ENCODE peak calls at places on chromosomes 13 and 19, in seven cellular contexts. Z is stomach, Q is breast epithelium, O is prostate gland, N is K562, G is HCT116, T is suprapubic skin. E is an unnamed sample.

GRCh38 chr13:107649071-107649470 is 566.3 kb downstream of the LIG4 start:
- DNase-seq in T (no peak), Q (no peak), N (no peak), Z (no peak), G (no peak), O (no peak), E (no peak)

GRCh38 chr19:33407716-33408115 is 34.2 kb downstream of the CEBPG start:
- DNase-seq in N (no peak), G (no peak), Q (no peak), O (no peak), Z (no peak), T (no peak), E (no peak)

GRCh38 chr19:52464798-52465470 is 11.6 kb downstream of the ZNF578 start:
- DNase-seq in G (peak), Z (no peak), O (no peak), N (peak), Q (no peak), T (no peak), E (no peak)

GRCh38 chr19:33290956-33291622 is 11.2 kb downstream of the CEBPA start:
- DNase-seq in G (no peak), N (no peak), Q (no peak), T (no peak), Z (no peak), O (no peak), E (peak)

GRCh38 chr13:113884821-113885220 is 20.9 kb upstream of the GAS6 start:
- DNase-seq in Q (no peak), N (no peak), G (no peak), Z (no peak), O (no peak), T (no peak), E (no peak)

GRCh38 chr13:30364133-30364532 is 56.8 kb upstream of the KATNAL1 start:
- DNase-seq in G (no peak), T (no peak), Z (no peak), Q (no peak), N (no peak), O (no peak), E (no peak)

GRCh38 chr13:27523345-27524073 is 73.1 kb upstream of the MTIF3 start:
- DNase-seq in N (no peak), G (no peak), Q (no peak), O (no peak), T (no peak), Z (no peak), E (no peak)

GRCh38 chr19:32744555-32745325 is 25.2 kb downstream of the TDRD12 start:
- DNase-seq in Q (no peak), T (no peak), Z (no peak), G (no peak), N (no peak), O (no peak), E (no peak)

GRCh38 chr19:48645652-48646191 is at the start of gene CA11:
- DNase-seq in O (no peak), Z (no peak), Q (no peak), G (no peak), T (no peak), N (no peak), E (no peak)

GRCh38 chr13:28528848-28529247 is 33.9 kb upstream of the FLT1 start:
- DNase-seq in T (no peak), N (no peak), G (no peak), Q (no peak), Z (no peak), O (no peak), E (no peak)

GRCh38 chr13:51785592-51786424 is 18.2 kb downstream of the DHRS12 start:
- DNase-seq in T (peak), G (no peak), N (peak), Q (no peak), O (no peak), Z (peak), E (peak)

GRCh38 chr13:102395174-102395573 is 6.7 kb downstream of the FGF14 start:
- DNase-seq in Z (no peak), T (no peak), O (no peak), G (no peak), Q (no peak), N (no peak), E (no peak)

GRCh38 chr13:77919351-77920294 is 992 bp upstream of the EDNRB start:
- DNase-seq in O (peak), G (no peak), N (no peak), Z (no peak), Q (peak), T (peak), E (peak)

GRCh38 chr19:51282335-51282734 is 29.1 kb upstream of the IGLON5 start:
- DNase-seq in Z (no peak), Q (no peak), T (no peak), N (no peak), G (no peak), O (no peak), E (no peak)

GRCh38 chr13:71240906-71241305 is 626.1 kb downstream of the DACH1 start:
- DNase-seq in Z (no peak), O (no peak), T (no peak), N (no peak), G (no peak), Q (no peak), E (no peak)

GRCh38 chr13:100517135-100517534 is 71.5 kb downstream of the GGACT start:
- DNase-seq in G (no peak), O (no peak), T (no peak), Z (peak), Q (no peak), N (no peak), E (no peak)

GRCh38 chr13:30234763-30235162 is 72.6 kb downstream of the KATNAL1 start:
- DNase-seq in N (no peak), T (no peak), O (no peak), Z (no peak), Q (no peak), G (no peak), E (no peak)

GRCh38 chr19:17448190-17448967 is at the start of gene TMEM221:
- DNase-seq in N (peak), T (no peak), Z (peak), O (no peak), Q (no peak), G (no peak), E (peak)

GRCh38 chr19:48558018-48558684 is 6.2 kb downstream of the SULT2B1 start:
- DNase-seq in N (peak), Z (peak), G (peak), Q (no peak), O (peak), T (no peak), E (no peak)

GRCh38 chr19:11735375-11735774 is 3.4 kb downstream of the ZNF823 start:
- DNase-seq in T (no peak), N (no peak), O (no peak), Z (no peak), G (no peak), Q (no peak), E (no peak)
- TF ChIP-seq CTCF in T (no peak), N (no peak), O (no peak), Z (no peak), G (no peak), Q (no peak), E (no peak)

GRCh38 chr13:20501548-20501947 is 24.1 kb downstream of the CRYL1 start:
- DNase-seq in T (no peak), Q (no peak), N (no peak), O (no peak), Z (no peak), G (no peak), E (no peak)

GRCh38 chr13:20506676-20507075 is 19.0 kb downstream of the CRYL1 start:
- DNase-seq in Q (no peak), O (no peak), Z (no peak), N (no peak), T (no peak), G (no peak), E (no peak)

GRCh38 chr13:20501139-20501538 is 24.5 kb downstream of the CRYL1 start:
- DNase-seq in Q (no peak), O (no peak), N (no peak), T (no peak), G (no peak), Z (no peak), E (no peak)

GRCh38 chr13:20505405-20506366 is 20.0 kb downstream of the CRYL1 start:
- DNase-seq in O (no peak), N (no peak), G (no peak), Z (no peak), T (no peak), Q (no peak), E (no peak)

DNA sequence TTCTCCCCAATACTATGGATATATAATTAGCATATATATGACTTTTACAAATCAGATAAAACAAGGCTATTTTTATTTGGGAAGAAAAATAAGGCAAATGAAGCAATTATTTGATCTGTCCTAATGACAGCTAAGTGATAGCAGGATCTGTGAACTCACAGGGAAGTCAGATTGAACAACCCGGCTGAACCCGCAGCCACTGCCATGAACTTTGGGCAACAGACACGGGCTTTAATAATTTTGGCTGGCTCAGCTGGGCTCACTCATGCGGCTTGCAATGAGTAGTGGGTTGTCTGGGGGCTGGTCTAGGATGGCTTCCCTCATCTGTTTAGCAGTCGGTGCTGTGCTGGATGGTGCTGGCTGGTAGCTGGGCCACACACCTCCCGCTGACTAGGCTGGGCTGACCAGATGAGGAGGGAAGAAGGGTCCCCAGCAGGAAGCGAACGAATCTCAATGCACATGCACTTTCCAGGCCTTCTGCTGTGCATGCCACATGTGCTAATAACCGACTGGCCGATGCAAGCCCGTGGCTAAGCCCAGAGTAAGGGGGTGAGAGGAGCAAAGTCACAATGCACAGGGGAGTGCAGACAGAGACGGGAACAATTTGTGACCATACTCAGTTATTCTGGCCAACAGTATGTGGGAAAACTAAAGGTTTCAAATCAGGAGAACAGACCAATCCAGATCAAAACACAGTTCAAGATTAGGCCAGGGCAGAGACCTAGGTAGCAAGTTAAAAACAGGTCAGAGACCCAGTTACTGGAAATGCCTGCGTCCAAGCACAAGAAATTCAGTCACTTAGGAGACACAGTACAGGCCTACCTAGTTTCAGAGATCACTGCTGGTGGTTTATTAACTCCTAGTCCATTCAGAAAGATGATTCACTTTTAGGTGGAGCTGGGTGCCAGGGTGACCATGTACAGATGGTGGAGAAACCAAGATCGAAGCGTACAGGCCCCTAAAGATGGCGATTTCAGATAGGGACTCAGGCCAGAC is 22.3 kb downstream of the CRYL1 start:
- DNase-seq in O (no peak), N (no peak), T (no peak), G (no peak), Z (no peak), Q (no peak), E (no peak)
- TF ChIP-seq POLR2AphosphoS5 in O (no peak), N (no peak), T (no peak), G (no peak), Z (no peak), Q (no peak), E (no peak)

GRCh38 chr19:35041548-35042055 is at the start of gene HPN:
- DNase-seq in O (peak), T (no peak), Z (peak), G (no peak), Q (peak), N (no peak), E (peak)
- TF ChIP-seq POLR2A in O (no peak), T (no peak), Z (no peak), G (no peak), Q (no peak), N (no peak), E (no peak)

GRCh38 chr19:28504727-28505126 is 708.2 kb downstream of the UQCRFS1 start:
- DNase-seq in Q (no peak), Z (no peak), O (no peak), N (no peak), T (no peak), G (no peak), E (no peak)

GRCh38 chr19:28505134-28505533 is 707.8 kb downstream of the UQCRFS1 start:
- DNase-seq in G (no peak), T (no peak), Z (no peak), N (no peak), O (no peak), Q (no peak), E (no peak)

GRCh38 chr19:28502879-28503734 is 709.8 kb downstream of the UQCRFS1 start:
- DNase-seq in Z (no peak), T (no peak), Q (no peak), O (no peak), N (no peak), G (no peak), E (no peak)

GRCh38 chr19:28505933-28506332 is 707.0 kb downstream of the UQCRFS1 start:
- DNase-seq in Q (no peak), O (no peak), N (no peak), Z (no peak), T (no peak), G (no peak), E (no peak)

DNA sequence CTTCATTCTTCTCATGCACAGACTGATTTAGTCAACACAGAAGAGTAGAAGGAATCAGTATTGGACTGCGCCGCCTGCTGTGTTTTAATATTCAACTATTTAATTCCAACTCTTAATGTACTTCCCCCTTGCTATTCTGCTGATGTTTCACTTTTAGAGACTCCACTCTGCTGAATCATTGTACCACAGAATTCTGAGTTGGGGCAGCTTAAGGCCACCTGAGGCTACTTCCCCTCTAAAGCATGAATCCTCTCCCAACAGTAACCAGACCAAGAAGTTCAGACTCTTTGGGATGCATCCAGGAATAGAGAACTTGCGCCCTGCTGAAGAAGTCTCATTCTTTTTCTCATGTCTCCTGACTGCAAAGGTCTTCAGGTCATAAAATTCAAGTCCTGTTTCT is 708.8 kb downstream of the UQCRFS1 start:
- DNase-seq in Q (no peak), G (no peak), Z (no peak), T (no peak), O (no peak), N (no peak), E (no peak)
- TF ChIP-seq CTCF in Q (no peak), G (no peak), Z (no peak), T (no peak), O (no peak), N (no peak), E (no peak)

DNA sequence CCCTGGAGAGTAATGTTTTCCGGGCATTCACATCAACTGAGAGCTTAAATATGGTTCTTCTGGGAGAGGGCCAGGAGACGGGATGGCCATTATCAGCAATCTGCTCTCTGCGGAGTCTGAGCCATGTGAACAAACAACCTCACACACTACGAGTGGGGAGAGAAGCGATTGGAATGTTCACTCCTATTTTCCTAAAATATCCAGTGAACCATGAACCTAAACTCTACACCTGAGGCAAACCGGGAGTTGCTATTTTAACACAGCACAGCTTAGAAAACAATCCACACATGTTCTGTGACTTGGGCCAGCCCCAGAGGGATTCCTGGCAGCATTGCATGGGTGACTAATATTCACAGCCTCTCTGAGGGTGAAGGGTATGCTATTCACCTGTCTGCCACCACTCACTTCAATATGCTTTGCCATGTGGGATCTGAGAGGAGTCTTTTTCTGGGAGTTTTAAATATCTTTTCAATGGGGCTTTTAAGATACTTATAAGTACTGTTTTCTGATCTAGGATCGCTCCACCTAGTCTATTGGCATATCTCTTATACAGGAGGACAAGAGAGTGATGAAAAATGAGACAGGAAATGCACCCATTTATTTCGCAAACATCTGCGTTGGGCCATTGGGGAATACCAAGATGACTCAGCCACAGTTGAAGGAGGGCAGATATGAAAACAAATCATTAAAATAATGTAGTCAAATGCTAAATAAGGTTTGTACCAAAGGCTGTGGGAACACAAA is 72.6 kb upstream of the SERP2 start:
- DNase-seq in Z (peak), N (no peak), T (no peak), Q (peak), G (peak), O (peak), E (peak)
- TF ChIP-seq POLR2AphosphoS5 in Z (peak), N (no peak), T (no peak), Q (peak), G (peak), O (peak), E (peak)

DNA sequence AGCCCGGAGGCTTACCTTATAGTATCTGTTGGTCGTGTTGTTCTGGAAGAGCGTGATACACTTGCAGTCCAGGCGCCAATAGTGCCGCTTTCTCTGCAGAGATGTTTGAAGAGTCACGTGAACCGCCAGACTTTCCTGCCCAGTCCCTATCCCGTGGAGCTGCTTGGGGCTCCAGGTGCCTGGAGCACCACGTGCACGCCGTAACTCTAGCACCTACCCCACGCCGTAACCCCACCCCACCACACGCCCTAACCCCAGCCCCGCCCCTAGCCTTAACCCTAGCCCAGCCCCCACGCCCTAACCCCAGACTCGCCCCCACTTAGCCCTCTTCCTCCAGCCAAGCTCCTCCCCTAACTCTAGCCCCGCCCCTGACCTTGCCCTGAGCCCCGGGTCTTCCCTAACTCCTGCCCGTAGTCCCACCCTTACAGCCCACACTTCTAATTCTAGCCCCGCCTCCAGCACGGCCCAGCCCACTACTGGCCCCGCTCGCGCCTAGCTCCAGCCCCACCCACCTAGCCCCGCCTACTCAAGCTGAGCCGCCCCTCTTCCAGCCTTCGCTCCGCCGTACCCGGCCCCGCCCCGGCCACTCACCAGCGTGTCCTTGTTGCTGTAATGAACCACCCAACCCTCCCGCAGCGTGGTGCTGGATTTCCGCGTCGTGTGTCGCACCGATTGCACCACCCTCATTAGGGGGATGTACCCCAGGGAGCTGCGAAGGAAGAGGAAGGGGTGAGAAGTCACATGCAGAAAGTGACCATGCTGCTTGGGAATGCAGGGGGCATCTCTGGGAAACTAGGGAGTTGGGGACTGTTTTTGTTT is 19.6 kb downstream of the PRKD2 start:
- DNase-seq in T (peak), N (peak), Q (no peak), O (peak), Z (peak), G (peak), E (peak)
- TF ChIP-seq POLR2A in T (no peak), N (no peak), Q (no peak), O (no peak), Z (no peak), G (no peak), E (no peak)

GRCh38 chr13:76863022-76863421 is 23.2 kb downstream of the KCTD12 start:
- DNase-seq in N (no peak), Z (no peak), T (no peak), Q (no peak), G (no peak), O (no peak), E (no peak)
- TF ChIP-seq CTCF in N (no peak), Z (no peak), T (no peak), Q (no peak), G (no peak), O (no peak), E (no peak)

GRCh38 chr19:1112254-1113208 is 8.7 kb downstream of the GPX4 start:
- DNase-seq in O (peak), Z (peak), Q (peak), G (no peak), T (peak), N (peak), E (peak)

GRCh38 chr19:1111641-1112253 is 8.0 kb downstream of the GPX4 start:
- DNase-seq in Z (no peak), Q (no peak), T (no peak), O (no peak), G (no peak), N (no peak), E (no peak)

GRCh38 chr19:1113986-1114483 is 10.2 kb downstream of the GPX4 start:
- DNase-seq in Z (no peak), O (no peak), G (no peak), T (no peak), N (no peak), Q (no peak), E (peak)

GRCh38 chr19:1115646-1116420 is 12.0 kb downstream of the GPX4 start:
- DNase-seq in T (no peak), Z (no peak), O (no peak), G (no peak), N (no peak), Q (no peak), E (no peak)

GRCh38 chr19:1113278-1113985 is 9.6 kb downstream of the GPX4 start:
- DNase-seq in Z (peak), G (peak), N (peak), T (peak), O (peak), Q (peak), E (peak)
- TF ChIP-seq POLR2AphosphoS5 in Z (peak), G (peak), N (peak), T (peak), O (peak), Q (peak), E (no peak)

GRCh38 chr19:36114763-36115452 is at the start of gene POLR2I:
- DNase-seq in G (peak), N (peak), T (peak), O (peak), Z (peak), Q (peak), E (peak)
- TF ChIP-seq POLR2A in G (peak), N (peak), T (no peak), O (peak), Z (no peak), Q (peak), E (no peak)

GRCh38 chr19:37778613-37779138 is 710 bp downstream of the ZNF573 start:
- DNase-seq in O (no peak), N (peak), Z (no peak), G (no peak), Q (no peak), T (no peak), E (no peak)

GRCh38 chr19:37779139-37780035 is at the start of gene ZNF573:
- DNase-seq in T (peak), N (peak), G (peak), Z (peak), Q (peak), O (peak), E (peak)
- TF ChIP-seq CTCF in T (no peak), N (peak), G (no peak), Z (no peak), Q (no peak), O (peak), E (no peak)

E was measured in upper lobe of left lung.